ENCODE peak calls at places on chromosomes 7 and 10, in eight cellular contexts. E, I, J, S, D, H, L and X are unnamed samples.

GRCh38 chr10:74415440-74415839 is 264.4 kb downstream of the ADK start:
- DNase-seq in D (no peak), I (no peak), J (no peak), E (no peak), L (no peak), H (no peak), S (no peak), X (no peak)

GRCh38 chr10:102863660-102864059 is 5.6 kb upstream of the AS3MT start:
- DNase-seq in I (no peak), H (no peak), S (no peak), D (no peak), E (no peak), L (no peak), J (no peak), X (no peak)

GRCh38 chr10:129562487-129562886 is 95.4 kb downstream of the MGMT start:
- DNase-seq in D (no peak), L (no peak), S (no peak), J (no peak), E (no peak), H (no peak), I (no peak), X (no peak)

GRCh38 chr10:72087969-72088878 is at the start of gene SPOCK2:
- DNase-seq in D (peak), I (no peak), S (peak), E (no peak), L (no peak), H (peak), J (no peak), X (no peak)

GRCh38 chr10:37821237-37821636 is 36.2 kb downstream of the ZNF248 start:
- DNase-seq in E (no peak), D (no peak), H (no peak), S (no peak), J (no peak), I (no peak), L (no peak), X (no peak)

GRCh38 chr7:148327379-148327778 is 263.2 kb upstream of the C7orf33 start:
- DNase-seq in E (no peak), J (peak), D (no peak), H (no peak), L (no peak), I (no peak), S (no peak), X (peak)

GRCh38 chr10:12419279-12419847 is 70.0 kb downstream of the CAMK1D start:
- DNase-seq in S (peak), H (peak), E (no peak), J (peak), L (peak), I (peak), D (no peak), X (peak)

GRCh38 chr7:116052006-116052405 is 21.4 kb upstream of the TFEC start:
- DNase-seq in I (no peak), S (no peak), D (no peak), E (no peak), J (peak), H (peak), L (no peak), X (no peak)

GRCh38 chr10:43105119-43105792 is 28.4 kb downstream of the RET start:
- DNase-seq in L (no peak), J (peak), I (peak), E (peak), H (peak), S (peak), D (peak), X (peak)

GRCh38 chr10:26931223-26931622 is 70.5 kb upstream of the ABI1 start:
- DNase-seq in D (no peak), H (no peak), S (no peak), J (no peak), E (no peak), L (no peak), I (no peak), X (no peak)

GRCh38 chr10:132882069-132882468 is 60.3 kb downstream of the CFAP46 start:
- DNase-seq in D (no peak), E (no peak), L (no peak), H (no peak), J (no peak), I (no peak), S (no peak), X (no peak)

GRCh38 chr10:7407368-7408002 is 3.3 kb downstream of the SFMBT2 start:
- DNase-seq in D (no peak), J (peak), H (no peak), L (no peak), S (no peak), E (no peak), I (no peak), X (no peak)

GRCh38 chr7:7795203-7795602 is 76.8 kb upstream of the RPA3 start:
- DNase-seq in J (no peak), H (no peak), L (no peak), I (no peak), D (no peak), E (no peak), S (no peak), X (no peak)

GRCh38 chr10:88450201-88450600 is 132.9 kb downstream of the RNLS start:
- DNase-seq in D (no peak), J (no peak), H (no peak), L (no peak), I (no peak), S (no peak), E (no peak), X (no peak)

GRCh38 chr7:35758421-35758820 is 42.4 kb upstream of the SEPTIN7 start:
- DNase-seq in E (no peak), L (no peak), I (no peak), D (no peak), H (no peak), S (no peak), J (no peak), X (no peak)

GRCh38 chr10:27893320-27894014 is 105.4 kb downstream of the ODAD2 start:
- DNase-seq in I (no peak), J (peak), E (no peak), D (no peak), H (peak), S (no peak), L (peak), X (peak)